ENCODE peak calls at places on chromosomes 4 and X, in six cellular contexts. W, R, L, T, G and K are unnamed samples.
A peak's percentile ranks its signal among the peaks of the same experiment; 100 is the strongest.

GRCh38 chrX:19888419-19888879 is 1.0 kb upstream of the SH3KBP1 start:
- DNase-seq in L (peak; percentile 66), G (peak; percentile 68), R (no peak), W (peak; percentile 27), T (peak; percentile 20), K (peak; percentile 53)

GRCh38 chrX:142804085-142804484 is 221.6 kb upstream of the SPANXN4 start:
- DNase-seq in R (no peak), G (no peak), T (peak; percentile 13), L (no peak), W (no peak), K (no peak)

GRCh38 chr4:83197555-83198235 is 83.2 kb upstream of the PLAC8 start:
- DNase-seq in T (peak; percentile 86), W (no peak), R (no peak), G (no peak), L (no peak), K (no peak)

GRCh38 chr4:176588436-176588835 is 204.3 kb downstream of the VEGFC start:
- DNase-seq in R (no peak), W (no peak), L (no peak), G (no peak), T (no peak), K (no peak)

GRCh38 chrX:138128025-138128671 is 562.2 kb downstream of the ZIC3 start:
- DNase-seq in G (peak; percentile 37), T (peak; percentile 38), L (peak; percentile 14), R (no peak), W (no peak), K (peak; percentile 1)

GRCh38 chr4:71333960-71334951 is 4.6 kb upstream of the SLC4A4 start:
- DNase-seq in L (no peak), R (no peak), T (no peak), G (no peak), W (no peak), K (no peak)

GRCh38 chr4:186557061-186557460 is 1.7 kb upstream of the MTNR1A start:
- DNase-seq in R (no peak), G (no peak), L (no peak), W (no peak), T (no peak), K (no peak)

GRCh38 chr4:184664445-184665210 is 15.1 kb downstream of the PRIMPOL start:
- DNase-seq in R (no peak), G (no peak), L (no peak), W (no peak), T (no peak), K (no peak)

GRCh38 chr4:66000500-66001117 is 330.3 kb upstream of the EPHA5 start:
- DNase-seq in T (no peak), R (no peak), L (no peak), G (no peak), W (no peak), K (no peak)

GRCh38 chr4:18630218-18631110 is 608.9 kb upstream of the LCORL start:
- DNase-seq in G (no peak), R (no peak), W (no peak), T (no peak), L (no peak), K (no peak)

GRCh38 chr4:82777857-82778525 is 20.6 kb downstream of the SCD5 start:
- DNase-seq in R (no peak), G (no peak), W (no peak), L (no peak), T (no peak), K (no peak)

GRCh38 chr4:38872620-38873019 is 5.0 kb downstream of the FAM114A1 start:
- DNase-seq in L (peak; percentile 75), G (no peak), T (no peak), W (no peak), R (no peak), K (no peak)

GRCh38 chr4:126794363-126794762 is 838.4 kb upstream of the INTU start:
- DNase-seq in G (no peak), L (no peak), R (no peak), T (no peak), W (no peak), K (no peak)

GRCh38 chr4:85866508-85866907 is 391.6 kb downstream of the ARHGAP24 start:
- DNase-seq in W (no peak), L (no peak), G (no peak), R (no peak), T (no peak), K (no peak)

GRCh38 chr4:7186081-7186480 is 6.3 kb upstream of the SORCS2 start:
- DNase-seq in T (peak; percentile 47), L (peak; percentile 81), G (no peak), R (peak; percentile 29), W (no peak), K (no peak)

GRCh38 chr4:13907255-13907751 is 279.8 kb upstream of the BOD1L1 start:
- DNase-seq in R (no peak), G (no peak), L (no peak), W (no peak), T (no peak), K (no peak)

GRCh38 chr4:15150636-15151432 is 148.6 kb downstream of the CPEB2 start:
- DNase-seq in R (no peak), W (no peak), L (no peak), G (no peak), T (no peak), K (no peak)

GRCh38 chrX:87160435-87161010 is 357.1 kb upstream of the KLHL4 start:
- DNase-seq in G (no peak), R (no peak), T (no peak), W (no peak), L (no peak), K (no peak)

GRCh38 chrX:136767104-136767941 is 13.4 kb downstream of the ARHGEF6 start:
- DNase-seq in R (peak; percentile 47), G (no peak), W (peak; percentile 58), T (peak; percentile 19), L (peak; percentile 13), K (no peak)

GRCh38 chr4:100738388-100739165 is 220.8 kb upstream of the EMCN start:
- DNase-seq in L (no peak), T (no peak), R (no peak), W (no peak), G (no peak), K (peak; percentile 79)

GRCh38 chr4:8730681-8731080 is 138.1 kb downstream of the CPZ start:
- DNase-seq in L (no peak), G (no peak), W (no peak), R (no peak), T (no peak), K (no peak)

GRCh38 chrX:47585273-47585672 is 3.0 kb downstream of the TIMP1 start:
- DNase-seq in R (no peak), L (no peak), G (no peak), T (no peak), W (no peak), K (no peak)

GRCh38 chr4:45317276-45317675 is 590.9 kb upstream of the GNPDA2 start:
- DNase-seq in R (no peak), G (no peak), T (no peak), L (no peak), W (no peak), K (no peak)

GRCh38 chr4:735583-735982 is 30.0 kb downstream of the PCGF3 start:
- DNase-seq in R (no peak), W (no peak), L (no peak), T (no peak), G (no peak), K (no peak)

GRCh38 chrX:129823115-129823514 is 20.6 kb downstream of the ZDHHC9 start:
- DNase-seq in L (peak; percentile 28), T (peak; percentile 67), R (peak; percentile 41), W (peak; percentile 39), G (peak; percentile 61), K (no peak)

GRCh38 chr4:169397762-169398161 is 127.0 kb upstream of the SH3RF1 start:
- DNase-seq in T (no peak), R (no peak), L (no peak), W (no peak), G (no peak), K (no peak)

GRCh38 chr4:138975225-138975624 is 40.4 kb upstream of the NOCT start:
- DNase-seq in T (no peak), L (no peak), G (no peak), W (no peak), R (no peak), K (no peak)